ENCODE peak calls at places on chromosome 2, in six cellular contexts. N is H1, M is K562, S is HepG2, W is GM12878, J is HCT116. Y is an unnamed sample.
A peak's percentile ranks its signal among the peaks of the same experiment; 100 is the strongest.

GRCh38 chr2:80525152-80525551 is 220.6 kb upstream of the LRRTM1 start:
- DNase-seq in N (no peak), J (no peak), W (peak; percentile 83), S (no peak), M (no peak), Y (no peak)

GRCh38 chr2:84481702-84482101 is 22.6 kb upstream of the SUCLG1 start:
- DNase-seq in S (no peak), W (no peak), M (no peak), J (no peak), N (no peak), Y (no peak)

GRCh38 chr2:160920061-160920460 is 240.2 kb upstream of the TANK start:
- DNase-seq in M (no peak), J (no peak), S (no peak), N (no peak), W (no peak), Y (no peak)

GRCh38 chr2:44010266-44010665 is 14.5 kb upstream of the LRPPRC start:
- DNase-seq in W (no peak), M (no peak), J (no peak), S (no peak), N (no peak), Y (no peak)

GRCh38 chr2:201618744-201619654 is 24.3 kb downstream of the TMEM237 start:
- DNase-seq in N (no peak), S (no peak), M (peak; percentile 30), W (no peak), J (no peak), Y (no peak)

GRCh38 chr2:133711226-133711625 is 143.0 kb upstream of the NCKAP5 start:
- DNase-seq in J (no peak), M (no peak), W (no peak), S (no peak), N (no peak), Y (no peak)

GRCh38 chr2:39468574-39469331 is 31.7 kb upstream of the MAP4K3 start:
- DNase-seq in N (no peak), W (no peak), J (no peak), M (no peak), S (peak; percentile 42), Y (no peak)

GRCh38 chr2:175880-176800 is 87.7 kb downstream of the SH3YL1 start:
- DNase-seq in W (no peak), J (no peak), S (peak; percentile 100), N (no peak), M (no peak), Y (no peak)

GRCh38 chr2:191795711-191796110 is 51.2 kb downstream of the CAVIN2 start:
- DNase-seq in J (no peak), M (no peak), S (no peak), W (no peak), N (no peak), Y (no peak)

GRCh38 chr2:58921676-58922075 is 680.6 kb upstream of the FANCL start:
- DNase-seq in J (no peak), W (no peak), N (no peak), S (no peak), M (no peak), Y (no peak)

GRCh38 chr2:9191044-9191481 is 15.5 kb upstream of the ASAP2 start:
- DNase-seq in M (no peak), N (no peak), W (no peak), J (no peak), S (peak; percentile 82), Y (no peak)

GRCh38 chr2:127389778-127390435 is 2.1 kb upstream of the MAP3K2 start:
- DNase-seq in W (no peak), S (no peak), M (no peak), N (no peak), J (no peak), Y (no peak)

DNA sequence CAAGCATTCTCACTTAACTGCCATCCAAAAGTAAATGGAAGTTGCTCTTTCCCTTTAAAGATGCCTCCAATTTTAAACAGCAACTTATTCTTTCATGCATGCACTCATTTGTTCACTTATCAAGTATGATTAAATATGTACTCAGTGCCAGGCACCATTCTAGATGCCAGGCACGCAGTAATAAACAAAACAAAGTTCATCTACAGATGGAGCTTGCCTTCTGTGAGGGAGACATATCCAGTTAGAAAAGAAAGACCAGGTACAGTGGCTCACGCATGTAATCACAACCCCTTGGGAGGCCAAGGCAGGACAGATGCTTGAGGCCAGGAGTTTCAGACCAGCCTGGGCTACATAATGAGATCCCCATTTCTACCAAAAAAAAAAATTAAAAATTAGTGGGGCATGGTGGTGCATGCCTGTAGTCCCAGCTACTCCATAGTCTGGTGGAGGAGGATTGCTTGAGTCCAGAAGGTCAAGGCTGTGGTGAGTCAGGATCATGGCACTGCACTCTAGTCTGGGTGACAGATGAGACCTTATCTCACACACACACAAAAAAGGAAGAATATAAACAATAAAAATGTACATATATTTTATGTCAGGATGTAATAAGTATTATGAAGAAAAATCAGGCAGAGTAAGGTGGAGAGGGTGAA is 19.2 kb upstream of the CCDC141 start:
- DNase-seq in W (no peak), J (no peak), M (no peak), S (peak; percentile 31), N (no peak), Y (no peak)
- TF ChIP-seq JUND in W (no peak), J (no peak), M (no peak), S (no peak), N (no peak), Y (no peak)

DNA sequence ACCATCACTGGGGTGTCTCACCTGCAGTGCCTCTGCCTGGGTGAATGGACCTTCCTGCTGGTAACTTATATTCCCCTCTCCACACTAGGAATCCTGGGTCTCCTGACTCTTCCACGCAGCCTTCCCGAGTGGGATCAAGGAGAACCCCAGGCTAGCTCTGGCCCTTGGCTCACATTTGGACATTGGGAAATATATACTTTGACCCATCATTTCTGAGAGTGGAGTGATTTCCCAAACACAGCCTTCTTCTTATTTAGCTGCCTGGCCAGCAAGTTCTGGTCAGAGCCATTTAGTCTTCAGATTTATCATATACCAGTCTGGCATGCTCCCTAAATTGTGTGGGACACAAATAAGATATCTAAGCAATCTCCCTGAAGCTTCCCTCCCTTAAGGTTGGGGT is 146.8 kb upstream of the PGAP1 start:
- DNase-seq in W (no peak), J (no peak), S (no peak), M (no peak), N (no peak), Y (no peak)
- TF ChIP-seq JUND in W (no peak), J (no peak), S (no peak), M (no peak), N (no peak), Y (no peak)

GRCh38 chr2:46887028-46887885 is 28.3 kb downstream of the MCFD2 start:
- DNase-seq in J (no peak), S (no peak), N (no peak), M (no peak), W (no peak), Y (no peak)
- TF ChIP-seq JUND in J (no peak), S (no peak), N (no peak), M (no peak), W (no peak), Y (no peak)

GRCh38 chr2:18244840-18245239 is 315.6 kb downstream of the RDH14 start:
- DNase-seq in J (no peak), M (no peak), N (no peak), W (no peak), S (no peak), Y (no peak)
- TF ChIP-seq JUND in J (no peak), M (no peak), N (no peak), W (no peak), S (no peak), Y (no peak)

GRCh38 chr2:18156002-18156401 is 277.5 kb downstream of the KCNS3 start:
- DNase-seq in W (no peak), J (no peak), S (no peak), N (no peak), M (no peak), Y (no peak)
- TF ChIP-seq JUND in W (no peak), J (no peak), S (no peak), N (no peak), M (no peak), Y (no peak)

GRCh38 chr2:188631037-188631794 is 339.5 kb downstream of the GULP1 start:
- DNase-seq in M (no peak), W (no peak), S (no peak), J (no peak), N (no peak), Y (no peak)

GRCh38 chr2:188623995-188624643 is 332.4 kb downstream of the GULP1 start:
- DNase-seq in M (no peak), S (no peak), J (no peak), W (no peak), N (no peak), Y (no peak)

GRCh38 chr2:188634656-188635055 is 339.5 kb upstream of the COL3A1 start:
- DNase-seq in W (no peak), S (no peak), N (no peak), M (no peak), J (no peak), Y (no peak)

GRCh38 chr2:188629890-188630483 is 338.3 kb downstream of the GULP1 start:
- DNase-seq in S (no peak), J (no peak), M (no peak), W (no peak), N (no peak), Y (no peak)

GRCh38 chr2:188628989-188629889 is 337.6 kb downstream of the GULP1 start:
- DNase-seq in S (no peak), M (no peak), N (no peak), J (peak; percentile 7), W (no peak), Y (no peak)
- TF ChIP-seq JUND in S (no peak), M (no peak), N (no peak), J (no peak), W (no peak), Y (no peak)

GRCh38 chr2:236607471-236608307 is 38.1 kb downstream of the ACKR3 start:
- DNase-seq in S (no peak), J (no peak), M (peak; percentile 28), N (no peak), W (no peak), Y (no peak)
- TF ChIP-seq JUND in S (no peak), J (no peak), M (no peak), N (no peak), W (no peak), Y (no peak)

GRCh38 chr2:10753156-10753555 is 31.7 kb downstream of the ATP6V1C2 start:
- DNase-seq in N (no peak), S (no peak), W (no peak), M (no peak), J (no peak), Y (no peak)

GRCh38 chr2:10752236-10752635 is 30.8 kb downstream of the ATP6V1C2 start:
- DNase-seq in M (no peak), N (no peak), J (no peak), W (no peak), S (no peak), Y (no peak)

GRCh38 chr2:10755621-10756020 is 34.2 kb downstream of the ATP6V1C2 start:
- DNase-seq in S (no peak), M (no peak), J (no peak), W (no peak), N (no peak), Y (no peak)

GRCh38 chr2:10750610-10751009 is 29.2 kb downstream of the ATP6V1C2 start:
- DNase-seq in N (no peak), W (no peak), S (no peak), J (no peak), M (no peak), Y (no peak)

GRCh38 chr2:10753876-10754275 is 32.4 kb downstream of the ATP6V1C2 start:
- DNase-seq in J (no peak), N (no peak), M (no peak), S (no peak), W (no peak), Y (no peak)
- TF ChIP-seq JUND in J (no peak), N (no peak), M (no peak), S (no peak), W (no peak), Y (no peak)

GRCh38 chr2:174495365-174496012 is 8.7 kb upstream of the GPR155 start:
- DNase-seq in S (no peak), N (no peak), W (no peak), M (no peak), J (no peak), Y (peak; percentile 60)
- TF ChIP-seq JUND in S (no peak), N (no peak), W (no peak), M (no peak), J (no peak), Y (no peak)